ENCODE peak calls at places on chromosomes 2 and 18, in ten cellular contexts. U is putamen; I is activated T-helper 1 cell treated with Interleukin-2 at 50 U/mL for 16 hours; R is stimulated activated CD8-positive, alpha-beta memory T cell treated with anti-CD3 and anti-CD28 coated beads, Interleukin-7, amount 100 ng/mL, for 4 hours; F is uterus; J is right cardiac atrium; P is stimulated activated CD4-positive, alpha-beta T cell treated with anti-CD3 and anti-CD28 coated beads, Interleukin-12 subunit alpha, Interleukin-12 subunit beta, amount 100 ng/mL, for 4 hours; M is NT2/D1; T is HFFc6; K is neural crest cell. Q is an unnamed sample.

GRCh38 chr18:55861266-55861665 is 273.3 kb upstream of the TCF4 start:
- DNase-seq in U (peak; percentile 86), I (no peak), R (no peak), F (no peak), J (no peak), P (no peak), M (no peak), T (peak; percentile 57), K (no peak), Q (no peak)

GRCh38 chr2:28994074-28994473 is 13.0 kb downstream of the TOGARAM2 start:
- DNase-seq in U (no peak), I (no peak), R (no peak), F (no peak), J (no peak), P (no peak), M (no peak), T (no peak), K (no peak), Q (no peak)

GRCh38 chr2:27202829-27203228 is 9.0 kb upstream of the ATRAID start:
- DNase-seq in U (no peak), I (no peak), R (no peak), F (no peak), J (no peak), P (no peak), M (no peak), T (no peak), K (no peak), Q (no peak)

GRCh38 chr2:84757648-84758047 is 123.2 kb downstream of the TRABD2A start:
- DNase-seq in U (no peak), I (no peak), R (no peak), F (no peak), J (no peak), P (no peak), M (no peak), T (no peak), K (no peak), Q (no peak)

GRCh38 chr18:74819433-74820059 is 221.9 kb downstream of the ZNF407 start:
- DNase-seq in U (no peak), I (no peak), R (no peak), F (no peak), J (no peak), P (no peak), M (peak; percentile 35), T (no peak), K (peak; percentile 5), Q (no peak)

GRCh38 chr2:43539991-43540860 is 55.6 kb downstream of the THADA start:
- DNase-seq in U (no peak), I (no peak), R (no peak), F (peak; percentile 83), J (peak; percentile 73), P (no peak), M (no peak), T (peak; percentile 81), K (no peak), Q (no peak)

GRCh38 chr2:145253492-145253891 is 733.6 kb upstream of the ZEB2 start:
- DNase-seq in U (no peak), I (no peak), R (no peak), F (no peak), J (no peak), P (no peak), M (no peak), T (no peak), K (no peak), Q (no peak)

GRCh38 chr2:39715095-39715494 is 49.4 kb downstream of the TMEM178A start:
- DNase-seq in U (peak; percentile 77), I (no peak), R (no peak), F (no peak), J (no peak), P (no peak), M (no peak), T (no peak), K (no peak), Q (no peak)

GRCh38 chr2:152432206-152432653 is 97.3 kb downstream of the FMNL2 start:
- DNase-seq in U (no peak), I (no peak), R (no peak), F (peak; percentile 23), J (no peak), P (no peak), M (no peak), T (peak; percentile 67), K (no peak), Q (no peak)

GRCh38 chr2:29462293-29462692 is 347.1 kb downstream of the CLIP4 start:
- DNase-seq in U (no peak), I (no peak), R (no peak), F (no peak), J (no peak), P (no peak), M (no peak), T (peak; percentile 53), K (no peak), Q (no peak)

GRCh38 chr2:216713691-216714411 is 18.5 kb upstream of the IGFBP5 start:
- DNase-seq in U (no peak), I (no peak), R (no peak), F (peak; percentile 78), J (peak; percentile 84), P (no peak), M (no peak), T (peak; percentile 87), K (no peak), Q (peak; percentile 100)

GRCh38 chr2:62178741-62179271 is 17.1 kb upstream of the B3GNT2 start:
- DNase-seq in U (no peak), I (no peak), R (no peak), F (peak; percentile 41), J (no peak), P (no peak), M (no peak), T (peak; percentile 39), K (no peak), Q (no peak)

GRCh38 chr18:49258938-49259337 is 201.5 kb downstream of the DYM start:
- DNase-seq in U (no peak), I (no peak), R (no peak), F (no peak), J (no peak), P (no peak), M (no peak), T (no peak), K (no peak), Q (no peak)

GRCh38 chr2:239277401-239278085 is 123.3 kb downstream of the HDAC4 start:
- DNase-seq in U (no peak), I (no peak), R (no peak), F (no peak), J (peak; percentile 34), P (no peak), M (no peak), T (no peak), K (no peak), Q (no peak)

GRCh38 chr2:56337342-56337741 is 153.6 kb downstream of the CCDC85A start:
- DNase-seq in U (no peak), I (no peak), R (no peak), F (no peak), J (no peak), P (no peak), M (no peak), T (no peak), K (no peak), Q (no peak)

GRCh38 chr2:27754831-27755230 is 16.7 kb upstream of the MRPL33 start:
- DNase-seq in U (no peak), I (no peak), R (no peak), F (no peak), J (no peak), P (no peak), M (no peak), T (no peak), K (no peak), Q (no peak)

GRCh38 chr2:3604207-3604877 is 9.4 kb downstream of the COLEC11 start:
- DNase-seq in U (no peak), I (no peak), R (no peak), F (no peak), J (no peak), P (no peak), M (no peak), T (no peak), K (no peak), Q (no peak)

GRCh38 chr2:6946722-6947121 is 29.5 kb downstream of the RNF144A start:
- DNase-seq in U (no peak), I (no peak), R (no peak), F (no peak), J (no peak), P (no peak), M (no peak), T (no peak), K (no peak), Q (peak; percentile 88)

GRCh38 chr18:33596178-33596854 is 18.3 kb downstream of the ASXL3 start:
- DNase-seq in U (no peak), I (no peak), R (no peak), F (no peak), J (no peak), P (no peak), M (no peak), T (no peak), K (no peak), Q (no peak)

GRCh38 chr2:208269091-208269490 is 3.0 kb downstream of the PIKFYVE start:
- DNase-seq in U (no peak), I (no peak), R (no peak), F (no peak), J (no peak), P (no peak), M (no peak), T (no peak), K (no peak), Q (no peak)

GRCh38 chr2:10410716-10411437 is 37.2 kb downstream of the ODC1 start:
- DNase-seq in U (no peak), I (no peak), R (no peak), F (no peak), J (no peak), P (no peak), M (no peak), T (no peak), K (no peak), Q (no peak)

Q was measured in COLO829.